ENCODE peak calls at places on chromosomes 13 and 19, in five cellular contexts. R is A549, Z is gastrocnemius medialis, A is hepatocyte, S is MG63. G is an unnamed sample.
A peak's percentile ranks its signal among the peaks of the same experiment; 100 is the strongest.

GRCh38 chr19:45670670-45671453 is 2.8 kb downstream of the GIPR start:
- DNase-seq in R (peak; percentile 97), Z (no peak), A (peak; percentile 90), S (peak; percentile 44), G (no peak)

GRCh38 chr13:32938907-32939306 is 77.3 kb upstream of the KL start:
- DNase-seq in R (peak; percentile 3), Z (no peak), A (no peak), S (peak; percentile 25), G (no peak)

GRCh38 chr19:12603714-12604113 is 6.9 kb downstream of the ZNF490 start:
- DNase-seq in R (no peak), Z (no peak), A (no peak), S (peak; percentile 45), G (peak; percentile 43)

GRCh38 chr13:99289674-99290337 is 17.4 kb downstream of the GPR183 start:
- DNase-seq in R (no peak), Z (no peak), A (no peak), S (no peak), G (no peak)

GRCh38 chr13:19618925-19619324 is 14.5 kb upstream of the MPHOSPH8 start:
- DNase-seq in R (peak; percentile 36), Z (no peak), A (peak; percentile 16), S (no peak), G (no peak)

GRCh38 chr13:33764716-33765115 is 53.2 kb upstream of the RFC3 start:
- DNase-seq in R (no peak), Z (no peak), A (no peak), S (no peak), G (no peak)

GRCh38 chr13:80012281-80012680 is 328.6 kb downstream of the SPRY2 start:
- DNase-seq in R (no peak), Z (no peak), A (no peak), S (no peak), G (no peak)

GRCh38 chr13:23715762-23716235 is 145.6 kb downstream of the TNFRSF19 start:
- DNase-seq in R (peak; percentile 38), Z (no peak), A (peak; percentile 31), S (no peak), G (no peak)

DNA sequence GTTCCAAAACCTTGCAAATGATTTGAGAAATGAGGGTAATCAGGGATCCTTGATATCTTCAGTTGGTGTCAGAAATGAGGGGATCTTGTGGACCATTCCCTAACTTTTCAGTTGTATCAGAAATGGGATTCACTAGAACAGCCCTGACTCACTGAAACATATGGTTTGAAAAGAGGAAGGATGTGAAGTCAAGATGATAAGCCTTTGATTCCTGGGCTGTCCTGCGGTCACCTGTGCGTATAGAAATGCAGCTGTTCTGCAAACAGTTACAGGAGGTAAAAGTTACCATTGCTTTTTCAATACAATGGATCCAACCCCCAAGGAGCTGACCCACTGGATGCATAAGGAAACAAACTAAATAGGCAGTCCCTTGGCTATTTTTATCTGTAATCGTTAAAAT is 7.3 kb downstream of the SIGLECL1 start:
- DNase-seq in R (no peak), Z (no peak), A (no peak), S (no peak), G (no peak)
- H3K4me3 ChIP-seq in R (no peak overlapping the region), Z (no peak overlapping the region), A (no peak overlapping the region), S (no peak overlapping the region), G (peak overlapping the region; percentile 4)

GRCh38 chr19:18421371-18421959 is 2.3 kb downstream of the SSBP4 start:
- DNase-seq in R (no peak), Z (no peak), A (no peak), S (no peak), G (no peak)
- H3K4me3 ChIP-seq in R (no peak overlapping the region), Z (no peak overlapping the region), A (no peak overlapping the region), S (peak overlapping the region; percentile 77), G (no peak overlapping the region)

GRCh38 chr13:95207769-95208366 is 93.4 kb downstream of the ABCC4 start:
- DNase-seq in R (no peak), Z (no peak), A (no peak), S (no peak), G (no peak)
- H3K4me3 ChIP-seq in R (no peak overlapping the region), Z (no peak overlapping the region), A (no peak overlapping the region), S (no peak overlapping the region), G (no peak overlapping the region)

DNA sequence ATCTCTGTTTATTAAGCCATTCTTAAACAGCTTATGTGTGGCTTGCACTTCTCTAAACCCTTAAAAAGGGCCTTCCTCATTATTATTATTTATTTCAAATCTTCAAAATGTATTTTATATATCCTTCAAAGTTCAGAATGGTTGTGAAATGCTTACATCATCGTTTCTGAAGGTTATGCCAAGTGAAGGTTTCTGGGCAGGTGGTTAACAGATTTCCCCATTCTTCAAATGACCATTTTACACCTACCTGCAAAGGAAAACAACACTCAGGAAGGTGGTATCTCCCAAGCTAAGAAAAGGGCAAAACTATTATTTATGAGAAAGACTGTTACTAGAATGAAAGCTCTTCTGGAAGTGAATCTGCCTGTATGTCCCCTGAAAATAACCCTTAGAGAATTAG is 191.6 kb downstream of the SHISA2 start:
- DNase-seq in R (no peak), Z (no peak), A (no peak), S (no peak), G (no peak)
- H3K4me3 ChIP-seq in R (no peak overlapping the region), Z (no peak overlapping the region), A (no peak overlapping the region), S (no peak overlapping the region), G (no peak overlapping the region)

G was measured in CD4-positive, CD25-positive, alpha-beta regulatory T cell.